ENCODE peak calls at places on chromosomes 7 and 10, in eight cellular contexts. T is mesothelial cell of epicardium; U is dermis blood vessel endothelial cell; K is mucosa of gallbladder; Z is GM13976; N is CD4-positive, alpha-beta T cell; W is stimulated activated CD4-positive, alpha-beta T cell treated with anti-CD3 and anti-CD28 coated beads, TNF-alpha, amount 100 ng/mL, for 24 hours; Y is left ventricle myocardium inferior. H is an unnamed sample.

GRCh38 chr7:135930565-135931423 is 46.4 kb downstream of the MTPN start:
- DNase-seq in T (no peak), U (peak), K (no peak), Z (no peak), N (no peak), W (no peak), Y (no peak), H (no peak)

GRCh38 chr10:86899670-86900276 is 57.6 kb downstream of the MMRN2 start:
- DNase-seq in T (peak), U (peak), K (peak), Z (peak), N (peak), W (no peak), Y (peak), H (no peak)

GRCh38 chr7:98079891-98080653 is 26.6 kb upstream of the LMTK2 start:
- DNase-seq in T (no peak), U (no peak), K (no peak), Z (no peak), N (no peak), W (no peak), Y (no peak), H (no peak)

GRCh38 chr10:33385016-33385415 is 50.5 kb upstream of the NRP1 start:
- DNase-seq in T (no peak), U (no peak), K (no peak), Z (no peak), N (no peak), W (no peak), Y (no peak), H (no peak)

GRCh38 chr10:15898046-15898445 is 37.7 kb upstream of the MINDY3 start:
- DNase-seq in T (no peak), U (peak), K (no peak), Z (no peak), N (no peak), W (no peak), Y (no peak), H (no peak)

GRCh38 chr10:17229016-17229716 is 1.1 kb downstream of the VIM start:
- DNase-seq in T (peak), U (peak), K (peak), Z (peak), N (peak), W (peak), Y (peak), H (peak)

GRCh38 chr7:36299882-36300341 is 89.8 kb upstream of the ANLN start:
- DNase-seq in T (no peak), U (no peak), K (no peak), Z (no peak), N (no peak), W (no peak), Y (no peak), H (no peak)

GRCh38 chr10:87622290-87623004 is 37.2 kb upstream of the PAPSS2 start:
- DNase-seq in T (no peak), U (no peak), K (no peak), Z (no peak), N (no peak), W (no peak), Y (no peak), H (no peak)